ENCODE peak calls at places on chromosomes 7 and 10, in five cellular contexts. K is K562, V is HepG2, H is GM12878, I is upper lobe of left lung. N is an unnamed sample.

GRCh38 chr7:1419688-1420087 is 39.6 kb downstream of the MICALL2 start:
- ATAC-seq in H (no peak), V (peak; percentile 82), K (no peak), I (no peak), N (no peak)

GRCh38 chr7:23467731-23468720 is 2.3 kb downstream of the IGF2BP3 start:
- ATAC-seq in V (peak; percentile 46), H (peak; percentile 31), K (peak; percentile 19), I (no peak), N (no peak)

GRCh38 chr10:34689053-34689452 is 126.0 kb downstream of the PARD3 start:
- ATAC-seq in K (no peak), I (no peak), V (no peak), H (no peak), N (no peak)

GRCh38 chr10:5958077-5958476 is 19.3 kb downstream of the IL15RA start:
- ATAC-seq in K (no peak), V (no peak), H (no peak), I (no peak), N (no peak)

GRCh38 chr7:144738708-144739314 is 97.0 kb downstream of the TPK1 start:
- ATAC-seq in H (peak; percentile 91), V (peak; percentile 69), K (peak; percentile 73), I (no peak), N (no peak)

GRCh38 chr7:91299952-91300775 is 35.9 kb downstream of the FZD1 start:
- ATAC-seq in I (no peak), K (peak; percentile 92), H (no peak), V (no peak), N (peak; percentile 50)

GRCh38 chr7:91492773-91493172 is 228.5 kb downstream of the FZD1 start:
- ATAC-seq in V (no peak), H (no peak), K (no peak), I (no peak), N (no peak)

GRCh38 chr10:28248092-28248491 is 54.8 kb downstream of the MPP7 start:
- ATAC-seq in K (no peak), V (no peak), I (peak; percentile 22), H (no peak), N (no peak)

GRCh38 chr7:142454862-142455261 is 197.0 kb upstream of the PRSS58 start:
- ATAC-seq in I (no peak), K (no peak), H (peak; percentile 29), V (no peak), N (no peak)

GRCh38 chr7:29734246-29734731 is 72.0 kb upstream of the WIPF3 start:
- ATAC-seq in K (no peak), H (no peak), V (no peak), I (no peak), N (no peak)

GRCh38 chr10:95482501-95483248 is 78.5 kb downstream of the SORBS1 start:
- ATAC-seq in K (no peak), H (no peak), I (no peak), V (no peak), N (no peak)

GRCh38 chr7:111802194-111802785 is 240.0 kb upstream of the IMMP2L start:
- ATAC-seq in I (no peak), K (no peak), H (no peak), V (peak; percentile 89), N (no peak)

GRCh38 chr10:11232222-11232961 is 214.7 kb downstream of the CELF2 start:
- ATAC-seq in V (no peak), I (no peak), K (no peak), H (peak; percentile 41), N (no peak)

GRCh38 chr10:115829501-115830215 is 443.3 kb downstream of the GFRA1 start:
- ATAC-seq in K (no peak), I (no peak), H (no peak), V (no peak), N (no peak)

GRCh38 chr7:130037703-130038102 is 13.5 kb downstream of the ZC3HC1 start:
- ATAC-seq in V (no peak), I (no peak), K (peak; percentile 43), H (no peak), N (no peak)

GRCh38 chr7:90957883-90958282 is 306.4 kb upstream of the FZD1 start:
- ATAC-seq in I (no peak), V (no peak), K (no peak), H (no peak), N (no peak)

GRCh38 chr10:19488592-19489280 is 327.5 kb upstream of the PLXDC2 start:
- ATAC-seq in K (no peak), H (no peak), I (peak; percentile 61), V (peak; percentile 96), N (peak; percentile 80)

GRCh38 chr10:117656385-117657367 is 114.1 kb downstream of the EMX2 start:
- ATAC-seq in K (no peak), V (no peak), H (peak; percentile 86), I (no peak), N (no peak)

GRCh38 chr10:103884681-103885139 is 29.3 kb upstream of the SH3PXD2A start:
- ATAC-seq in K (peak; percentile 91), I (peak; percentile 60), V (peak; percentile 89), H (peak; percentile 78), N (peak; percentile 44)

GRCh38 chr7:66357062-66357461 is 151.9 kb downstream of the TPST1 start:
- ATAC-seq in K (no peak), H (no peak), I (no peak), V (peak; percentile 74), N (no peak)

GRCh38 chr7:100023526-100023925 is 8.1 kb downstream of the ZKSCAN1 start:
- ATAC-seq in I (no peak), H (no peak), K (no peak), V (no peak), N (no peak)

GRCh38 chr7:1543826-1544177 is 12.2 kb downstream of the TMEM184A start:
- ATAC-seq in K (no peak), I (no peak), H (no peak), V (no peak), N (no peak)

GRCh38 chr10:2619472-2619871 is 447.9 kb upstream of the PFKP start:
- ATAC-seq in V (peak; percentile 76), K (peak; percentile 76), I (no peak), H (peak; percentile 79), N (no peak)

GRCh38 chr10:21285742-21286311 is 239.7 kb downstream of the SKIDA1 start:
- ATAC-seq in H (no peak), I (no peak), K (no peak), V (no peak), N (no peak)

GRCh38 chr10:33095867-33096479 is 137.9 kb upstream of the ITGB1 start:
- ATAC-seq in K (no peak), I (no peak), V (no peak), H (peak; percentile 83), N (no peak)

GRCh38 chr10:86723009-86723408 is 33.4 kb upstream of the BMPR1A start:
- ATAC-seq in V (no peak), K (no peak), I (no peak), H (no peak), N (no peak)

GRCh38 chr7:112383671-112384417 is 66.4 kb upstream of the IFRD1 start:
- ATAC-seq in K (peak; percentile 87), I (no peak), V (peak; percentile 62), H (peak; percentile 39), N (no peak)

GRCh38 chr7:22441157-22441556 is 58.8 kb downstream of the STEAP1B start:
- ATAC-seq in I (no peak), V (no peak), H (no peak), K (no peak), N (no peak)

GRCh38 chr7:31027161-31027965 is 24.7 kb upstream of the ADCYAP1R1 start:
- ATAC-seq in H (peak; percentile 79), V (peak; percentile 36), K (peak; percentile 26), I (no peak), N (peak; percentile 57)

GRCh38 chr7:136123352-136123751 is 146.2 kb upstream of the MTPN start:
- ATAC-seq in V (no peak), I (no peak), H (no peak), K (no peak), N (no peak)

DNA sequence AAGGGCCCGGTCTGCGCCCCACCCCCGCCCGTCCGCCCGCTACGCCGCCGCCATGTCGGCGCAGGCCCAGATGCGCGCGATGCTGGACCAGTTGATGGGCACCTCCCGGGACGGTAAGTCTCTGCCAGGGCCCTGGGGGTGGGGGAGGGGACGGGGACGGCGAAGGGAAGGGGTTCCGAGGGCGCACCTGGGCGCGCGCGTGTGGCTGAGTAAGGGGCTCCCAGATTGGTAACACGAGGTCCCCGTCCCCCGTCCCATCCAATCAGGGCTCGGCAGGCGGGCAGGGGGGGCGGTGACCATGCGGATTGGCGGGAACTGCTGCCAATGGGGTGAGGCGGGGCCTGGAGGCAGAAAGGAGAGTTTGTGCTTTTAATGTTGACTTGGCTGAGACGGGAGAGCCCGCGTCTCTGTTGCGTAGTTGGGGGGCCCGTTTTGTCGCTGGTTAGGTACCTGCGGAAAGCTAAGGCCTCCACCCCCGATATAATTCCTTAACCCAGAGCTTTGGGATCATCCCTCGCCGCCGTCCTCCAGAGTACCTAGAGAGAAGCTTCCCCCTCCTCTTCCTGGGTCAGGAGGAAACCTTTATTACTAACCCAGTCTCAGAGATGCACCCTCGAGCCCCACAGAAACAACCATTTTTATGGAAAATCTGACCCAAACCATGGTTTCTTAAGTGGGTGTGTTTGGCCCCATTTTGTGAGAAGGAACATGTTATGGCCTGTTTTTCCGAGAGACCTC is 685 bp downstream of the LUC7L2 start:
- ATAC-seq in V (peak; percentile 89), I (peak; percentile 95), H (peak; percentile 88), K (peak; percentile 88), N (peak; percentile 89)
- TF ChIP-seq POLR2A in V (peak; percentile 51), I (peak; percentile 89), H (peak; percentile 65), K (no peak), N (no peak)

GRCh38 chr10:98307916-98308315 is 39.9 kb upstream of the LOXL4 start:
- ATAC-seq in I (no peak), V (no peak), H (no peak), K (no peak), N (no peak)

GRCh38 chr10:98310721-98311120 is 42.7 kb upstream of the LOXL4 start:
- ATAC-seq in V (no peak), I (no peak), K (no peak), H (no peak), N (no peak)

GRCh38 chr10:98312349-98312748 is 44.4 kb upstream of the LOXL4 start:
- ATAC-seq in H (no peak), V (no peak), K (no peak), I (no peak), N (no peak)

GRCh38 chr10:98308602-98309365 is 40.8 kb upstream of the LOXL4 start:
- ATAC-seq in K (peak; percentile 81), V (peak; percentile 82), H (peak; percentile 18), I (no peak), N (peak; percentile 16)

GRCh38 chr10:98309366-98310355 is 41.7 kb upstream of the LOXL4 start:
- ATAC-seq in I (peak; percentile 85), K (peak; percentile 97), H (peak; percentile 82), V (peak; percentile 97), N (peak; percentile 92)
- TF ChIP-seq EP300 in I (no peak), K (no peak), H (no peak), V (no peak), N (no peak)

GRCh38 chr10:89625041-89625765 is 19.8 kb downstream of the PANK1 start:
- ATAC-seq in K (no peak), I (no peak), H (no peak), V (peak; percentile 25), N (no peak)
- H3K9me3 ChIP-seq in K (no peaks in the 10 kb centered on the region), I (peaks cover 4% of the 10 kb centered on the region), H (peaks cover 1% of the 10 kb centered on the region), V (no peaks in the 10 kb centered on the region), N (no peaks in the 10 kb centered on the region)

DNA sequence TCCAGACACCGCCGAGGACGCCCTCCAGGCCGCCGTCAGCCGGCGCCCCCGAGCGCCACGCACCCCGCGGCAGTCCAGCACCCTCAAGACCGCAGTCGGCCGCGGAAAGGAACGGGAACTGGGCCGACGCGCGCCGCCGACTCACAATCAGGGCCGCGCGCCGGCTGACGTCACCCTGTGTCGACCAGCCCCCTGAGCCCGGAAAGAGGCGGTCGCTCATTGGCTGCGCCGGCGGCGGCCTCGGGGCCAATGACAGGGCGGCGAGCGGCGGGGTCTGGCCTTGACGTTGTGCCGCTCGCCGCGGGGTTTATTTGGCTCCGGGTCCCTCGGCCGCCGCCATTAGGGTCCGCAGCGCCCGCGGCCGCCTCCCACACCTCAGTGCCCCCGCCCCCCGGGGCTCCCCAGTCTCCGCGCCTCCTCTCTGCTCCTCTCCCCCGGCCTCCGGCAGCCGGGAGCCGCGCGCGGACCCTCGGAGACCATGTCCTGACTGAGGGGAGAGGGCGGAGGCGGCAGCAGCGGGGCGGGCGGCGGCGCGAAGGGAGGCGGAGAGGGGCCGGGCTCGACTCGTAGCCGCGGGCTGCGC is 25.2 kb upstream of the ZRANB1 start:
- ATAC-seq in H (peak; percentile 97), I (peak; percentile 98), K (peak; percentile 92), V (peak; percentile 96), N (peak; percentile 99)
- TF ChIP-seq POLR2A in H (peak; percentile 93), I (peak; percentile 95), K (peak; percentile 88), V (peak; percentile 95), N (peak; percentile 87)